ENCODE peak calls at places on chromosomes 12 and 14, in five cellular contexts. N is endodermal cell, I is left ventricle myocardium inferior, H is choroid plexus epithelial cell, M is osteocyte. J is an unnamed sample.
A peak's percentile ranks its signal among the peaks of the same experiment; 100 is the strongest.

GRCh38 chr12:59085680-59086079 is 165.4 kb upstream of the LRIG3 start:
- DNase-seq in N (no peak), I (no peak), H (no peak), M (no peak), J (no peak)

GRCh38 chr12:96233941-96234461 is 39.8 kb downstream of the ELK3 start:
- DNase-seq in N (peak; percentile 49), I (peak; percentile 92), H (no peak), M (no peak), J (no peak)

GRCh38 chr14:20138520-20138919 is at the start of gene OR4N5:
- DNase-seq in N (no peak), I (no peak), H (no peak), M (no peak), J (no peak)

GRCh38 chr14:71261206-71261605 is 353.9 kb downstream of the PCNX1 start:
- DNase-seq in N (no peak), I (no peak), H (peak; percentile 77), M (peak; percentile 1), J (no peak)

GRCh38 chr14:54229136-54229535 is 167.7 kb upstream of the CDKN3 start:
- DNase-seq in N (no peak), I (no peak), H (no peak), M (no peak), J (no peak)

GRCh38 chr12:65508281-65509035 is 230.0 kb downstream of the MSRB3 start:
- DNase-seq in N (no peak), I (no peak), H (no peak), M (peak; percentile 15), J (no peak)

GRCh38 chr14:104092931-104093365 is 7.4 kb downstream of the ASPG start:
- DNase-seq in N (peak; percentile 57), I (peak; percentile 8), H (no peak), M (no peak), J (no peak)

GRCh38 chr12:47790676-47791350 is 17.8 kb downstream of the SLC48A1 start:
- DNase-seq in N (no peak), I (no peak), H (no peak), M (no peak), J (no peak)

GRCh38 chr14:57182760-57183503 is 85.8 kb downstream of the EXOC5 start:
- DNase-seq in N (peak; percentile 78), I (no peak), H (peak; percentile 39), M (no peak), J (no peak)

GRCh38 chr12:69196302-69197288 is 42.8 kb upstream of the CPSF6 start:
- DNase-seq in N (peak; percentile 53), I (no peak), H (peak; percentile 20), M (no peak), J (no peak)

GRCh38 chr12:82625523-82625922 is 61.2 kb upstream of the TMTC2 start:
- DNase-seq in N (peak; percentile 64), I (no peak), H (no peak), M (no peak), J (no peak)

GRCh38 chr12:97835541-97835940 is 372.9 kb downstream of the RMST start:
- DNase-seq in N (no peak), I (no peak), H (no peak), M (no peak), J (no peak)

GRCh38 chr12:92070864-92071445 is 74.7 kb downstream of the BTG1 start:
- DNase-seq in N (no peak), I (no peak), H (peak; percentile 78), M (no peak), J (no peak)

GRCh38 chr12:123714302-123714627 is 2.1 kb downstream of the ATP6V0A2 start:
- DNase-seq in N (no peak), I (no peak), H (no peak), M (no peak), J (no peak)

GRCh38 chr12:82857911-82858533 is 171.3 kb downstream of the TMTC2 start:
- DNase-seq in N (peak; percentile 74), I (no peak), H (peak; percentile 6), M (no peak), J (no peak)

GRCh38 chr14:64604001-64604400 is 54.2 kb downstream of the PPP1R36 start:
- DNase-seq in N (no peak), I (no peak), H (no peak), M (no peak), J (no peak)

GRCh38 chr14:92489394-92490238 is 24.0 kb upstream of the RIN3 start:
- DNase-seq in N (no peak), I (no peak), H (no peak), M (peak; percentile 69), J (no peak)

GRCh38 chr14:69716483-69717187 is 50.3 kb upstream of the SRSF5 start:
- DNase-seq in N (no peak), I (peak; percentile 16), H (peak; percentile 99), M (no peak), J (no peak)

GRCh38 chr12:30973171-30973570 is 46.6 kb downstream of the TSPAN11 start:
- DNase-seq in N (no peak), I (no peak), H (no peak), M (no peak), J (no peak)

GRCh38 chr14:105495101-105495989 is 4.3 kb downstream of the TEDC1 start:
- DNase-seq in N (peak; percentile 44), I (peak; percentile 58), H (no peak), M (peak; percentile 84), J (no peak)

GRCh38 chr14:25406818-25407217 is 356.9 kb upstream of the STXBP6 start:
- DNase-seq in N (peak; percentile 81), I (no peak), H (peak; percentile 29), M (no peak), J (no peak)

GRCh38 chr12:51247523-51248206 is 9.0 kb downstream of the DAZAP2 start:
- DNase-seq in N (peak; percentile 67), I (no peak), H (no peak), M (no peak), J (no peak)

GRCh38 chr14:36662543-36663403 is 1.1 kb downstream of the PAX9 start:
- DNase-seq in N (peak; percentile 83), I (no peak), H (peak; percentile 5), M (no peak), J (no peak)

GRCh38 chr12:26871985-26872384 is 39.0 kb upstream of the ITPR2 start:
- DNase-seq in N (no peak), I (no peak), H (no peak), M (no peak), J (no peak)

GRCh38 chr14:66401447-66402095 is 84.6 kb upstream of the CCDC196 start:
- DNase-seq in N (no peak), I (no peak), H (peak; percentile 18), M (no peak), J (no peak)

GRCh38 chr14:26597136-26598080 is at the start of gene NOVA1:
- DNase-seq in N (peak; percentile 74), I (peak; percentile 21), H (peak; percentile 42), M (peak; percentile 83), J (peak; percentile 66)

GRCh38 chr14:100471451-100472093 is 115.6 kb downstream of the BEGAIN start:
- DNase-seq in N (no peak), I (no peak), H (no peak), M (no peak), J (no peak)

GRCh38 chr12:48993787-48994186 is 5.4 kb downstream of the DDN start:
- DNase-seq in N (no peak), I (no peak), H (no peak), M (no peak), J (no peak)

GRCh38 chr12:64749466-64750202 is 9.6 kb downstream of the GNS start:
- DNase-seq in N (no peak), I (no peak), H (no peak), M (no peak), J (no peak)

GRCh38 chr12:112464605-112465004 is 45.9 kb downstream of the PTPN11 start:
- DNase-seq in N (no peak), I (no peak), H (no peak), M (no peak), J (no peak)

GRCh38 chr12:107903377-107904061 is 129.0 kb downstream of the ASCL4 start:
- DNase-seq in N (peak; percentile 96), I (peak; percentile 60), H (no peak), M (no peak), J (peak; percentile 76)

GRCh38 chr14:54207075-54207474 is 189.7 kb upstream of the CDKN3 start:
- DNase-seq in N (no peak), I (no peak), H (peak; percentile 58), M (no peak), J (no peak)

GRCh38 chr12:79373896-79374499 is 316.8 kb downstream of the PAWR start:
- DNase-seq in N (peak; percentile 90), I (no peak), H (peak; percentile 65), M (no peak), J (no peak)

GRCh38 chr14:35403085-35403396 is 1.5 kb downstream of the NFKBIA start:
- DNase-seq in N (peak; percentile 39), I (peak; percentile 35), H (peak; percentile 57), M (no peak), J (no peak)

GRCh38 chr12:115867854-115868253 is 409.6 kb downstream of the MED13L start:
- DNase-seq in N (peak; percentile 71), I (no peak), H (no peak), M (no peak), J (no peak)
- TF ChIP-seq CTCF in N (no peak), I (no peak), H (no peak), M (no peak), J (no peak)

GRCh38 chr14:94754391-94754942 is 15.4 kb downstream of the GSC start:
- DNase-seq in N (no peak), I (no peak), H (no peak), M (no peak), J (no peak)
- TF ChIP-seq CTCF in N (no peak), I (no peak), H (no peak), M (no peak), J (no peak)

GRCh38 chr12:115926037-115926670 is 351.3 kb downstream of the MED13L start:
- DNase-seq in N (peak; percentile 42), I (no peak), H (no peak), M (no peak), J (no peak)

GRCh38 chr12:115918763-115919162 is 358.7 kb downstream of the MED13L start:
- DNase-seq in N (peak; percentile 52), I (no peak), H (no peak), M (no peak), J (no peak)

GRCh38 chr12:115920395-115921183 is 356.9 kb downstream of the MED13L start:
- DNase-seq in N (no peak), I (no peak), H (peak; percentile 74), M (no peak), J (no peak)

GRCh38 chr12:115923851-115924250 is 353.6 kb downstream of the MED13L start:
- DNase-seq in N (peak; percentile 35), I (no peak), H (no peak), M (no peak), J (no peak)

GRCh38 chr12:115922952-115923564 is 354.4 kb downstream of the MED13L start:
- DNase-seq in N (peak; percentile 54), I (no peak), H (peak; percentile 21), M (no peak), J (no peak)
- TF ChIP-seq CTCF in N (peak; percentile 56), I (no peak), H (peak; percentile 33), M (no peak), J (peak; percentile 56)

GRCh38 chr12:71548906-71549305 is 109.3 kb downstream of the LGR5 start:
- DNase-seq in N (no peak), I (no peak), H (peak; percentile 8), M (no peak), J (no peak)

GRCh38 chr12:71546322-71546861 is 106.8 kb downstream of the LGR5 start:
- DNase-seq in N (no peak), I (no peak), H (no peak), M (no peak), J (no peak)

GRCh38 chr12:71556471-71556870 is 107.2 kb downstream of the ZFC3H1 start:
- DNase-seq in N (no peak), I (no peak), H (no peak), M (no peak), J (no peak)

GRCh38 chr12:71552728-71553501 is 110.7 kb downstream of the ZFC3H1 start:
- DNase-seq in N (no peak), I (no peak), H (no peak), M (no peak), J (no peak)

GRCh38 chr12:71551529-71551928 is 111.9 kb downstream of the LGR5 start:
- DNase-seq in N (no peak), I (no peak), H (peak; percentile 58), M (no peak), J (no peak)
- TF ChIP-seq CTCF in N (peak; percentile 63), I (no peak), H (peak; percentile 59), M (peak; percentile 74), J (peak; percentile 69)

J was measured in type B pancreatic cell.